ENCODE peak calls at places on chromosomes 2 and 18, in four cellular contexts. D is activated T-cell treated with anti-CD3 and anti-CD28 coated beads, Interleukin-2, amount 50 U/mL, for 48 hours; N is left kidney; U is coronary artery. S is an unnamed sample.

GRCh38 chr2:69204654-69205053 is 182.4 kb downstream of the GFPT1 start:
- DNase-seq in D (no peak), N (no peak), U (no peak), S (no peak)

GRCh38 chr2:133456156-133456555 is 112.1 kb downstream of the NCKAP5 start:
- DNase-seq in N (no peak), U (no peak), D (no peak), S (no peak)

GRCh38 chr2:192243488-192243887 is 48.8 kb upstream of the TMEFF2 start:
- DNase-seq in N (no peak), U (no peak), D (no peak), S (no peak)

GRCh38 chr2:69157441-69157840 is 144.5 kb downstream of the ANTXR1 start:
- DNase-seq in D (no peak), U (no peak), N (no peak), S (no peak)

GRCh38 chr2:217929757-217930707 is 72.8 kb downstream of the TNS1 start:
- DNase-seq in U (peak; percentile 97), N (no peak), D (no peak), S (no peak)

GRCh38 chr2:10548626-10549025 is 100.5 kb upstream of the ODC1 start:
- DNase-seq in N (peak; percentile 52), D (no peak), U (no peak), S (no peak)

GRCh38 chr2:150639917-150640538 is 152.6 kb upstream of the RND3 start:
- DNase-seq in N (peak; percentile 22), U (no peak), D (no peak), S (no peak)

GRCh38 chr2:52933878-52934277 is 833.7 kb upstream of the CHAC2 start:
- DNase-seq in D (no peak), N (no peak), U (no peak), S (no peak)

GRCh38 chr18:47846431-47846830 is 84.0 kb downstream of the SMAD2 start:
- DNase-seq in D (no peak), U (no peak), N (no peak), S (no peak)